ENCODE peak calls at places on chromosomes 13 and 19, in eight cellular contexts. U, K, Q, T, G, J, S and F are unnamed samples.

GRCh38 chr19:29667941-29668340 is 2.7 kb downstream of the PLEKHF1 start:
- DNase-seq in U (no peak), J (no peak), G (no peak), S (no peak), Q (peak), T (no peak), K (no peak), F (no peak)

GRCh38 chr13:52599853-52600603 is 42.2 kb upstream of the HNRNPA1L2 start:
- DNase-seq in Q (peak), J (peak), G (peak), T (peak), U (no peak), S (peak), K (peak), F (peak)

GRCh38 chr19:10450853-10451609 is 30.7 kb downstream of the PDE4A start:
- DNase-seq in J (no peak), K (no peak), U (no peak), G (no peak), Q (no peak), T (no peak), S (no peak), F (no peak)

GRCh38 chr19:2511991-2512390 is 36.1 kb downstream of the GADD45B start:
- DNase-seq in S (no peak), Q (no peak), G (no peak), U (no peak), K (no peak), T (no peak), J (no peak), F (no peak)

GRCh38 chr19:3178973-3179738 is 587 bp downstream of the S1PR4 start:
- DNase-seq in J (no peak), K (no peak), U (no peak), Q (no peak), T (no peak), S (no peak), G (no peak), F (no peak)

GRCh38 chr19:46704379-46705076 is 12.4 kb downstream of the PRKD2 start:
- DNase-seq in K (no peak), U (no peak), J (peak), Q (no peak), S (peak), T (peak), G (peak), F (peak)

GRCh38 chr19:8655340-8655709 is 24.9 kb downstream of the NFILZ start:
- DNase-seq in Q (no peak), S (no peak), U (no peak), K (no peak), J (no peak), T (no peak), G (no peak), F (no peak)

GRCh38 chr19:29079331-29079730 is 133.6 kb downstream of the UQCRFS1 start:
- DNase-seq in J (no peak), T (no peak), Q (no peak), K (no peak), G (no peak), U (no peak), S (no peak), F (no peak)

GRCh38 chr19:33409906-33410685 is 36.6 kb downstream of the CEBPG start:
- DNase-seq in J (no peak), K (no peak), S (no peak), G (no peak), T (no peak), Q (no peak), U (no peak), F (no peak)